ENCODE peak calls at places on chromosomes 3 and 15, in four cellular contexts. W, P, U and C are unnamed samples.

GRCh38 chr3:185422677-185423076 is 59.7 kb downstream of the MAP3K13 start:
- DNase-seq in W (no peak), U (no peak), P (no peak), C (no peak)

GRCh38 chr15:58362262-58362922 is 69.4 kb upstream of the LIPC start:
- DNase-seq in W (no peak), P (no peak), U (no peak), C (no peak)

GRCh38 chr3:104316118-104316517 is 1050.6 kb upstream of the ALCAM start:
- DNase-seq in P (no peak), W (no peak), U (no peak), C (no peak)

GRCh38 chr3:56915969-56916586 is 114.3 kb upstream of the ARHGEF3 start:
- DNase-seq in W (peak; percentile 11), U (no peak), P (peak; percentile 32), C (no peak)

GRCh38 chr3:71288269-71288930 is 295.1 kb downstream of the FOXP1 start:
- DNase-seq in P (no peak), U (peak; percentile 15), W (no peak), C (no peak)

GRCh38 chr3:153901991-153902390 is 219.2 kb upstream of the ARHGEF26 start:
- DNase-seq in U (no peak), P (no peak), W (no peak), C (no peak)

GRCh38 chr15:68783226-68784054 is 37.3 kb downstream of the ANP32A start:
- DNase-seq in U (peak; percentile 19), W (peak; percentile 57), P (no peak), C (peak; percentile 75)

GRCh38 chr3:15265655-15266509 is 59.8 kb downstream of the CAPN7 start:
- DNase-seq in P (no peak), W (no peak), U (no peak), C (no peak)

GRCh38 chr15:61173899-61174689 is 55.0 kb downstream of the RORA start:
- DNase-seq in U (no peak), W (no peak), P (no peak), C (no peak)

GRCh38 chr3:71299160-71299559 is 284.4 kb downstream of the FOXP1 start:
- DNase-seq in U (no peak), W (no peak), P (no peak), C (no peak)

GRCh38 chr15:85533949-85534543 is 153.6 kb downstream of the AKAP13 start:
- DNase-seq in U (no peak), P (no peak), W (no peak), C (no peak)

GRCh38 chr3:68239542-68239941 is 585.1 kb upstream of the SUCLG2 start:
- DNase-seq in P (no peak), W (no peak), U (no peak), C (no peak)

GRCh38 chr15:45157974-45158373 is 28.2 kb downstream of the DUOX1 start:
- DNase-seq in P (no peak), U (no peak), W (peak; percentile 34), C (no peak)

GRCh38 chr3:46405301-46406079 is 1.4 kb downstream of the CCR5AS start:
- DNase-seq in P (no peak), W (no peak), U (no peak), C (no peak)

GRCh38 chr3:48433472-48434118 is 3.7 kb upstream of the PLXNB1 start:
- DNase-seq in W (no peak), P (no peak), U (peak; percentile 79), C (no peak)

GRCh38 chr3:58237940-58238681 is 519 bp downstream of the ABHD6 start:
- DNase-seq in W (peak; percentile 56), U (peak; percentile 48), P (no peak), C (peak; percentile 46)

GRCh38 chr3:190384241-190384863 is 3.6 kb upstream of the CLDN16 start:
- DNase-seq in W (peak; percentile 1), P (peak; percentile 19), U (peak; percentile 83), C (peak; percentile 91)

GRCh38 chr3:14988988-14989394 is 41.6 kb downstream of the NR2C2 start:
- DNase-seq in U (peak; percentile 26), P (peak; percentile 87), W (peak; percentile 44), C (peak; percentile 22)

GRCh38 chr15:42141795-42142667 is 14.4 kb downstream of the PLA2G4F start:
- DNase-seq in P (no peak), W (no peak), U (no peak), C (no peak)

GRCh38 chr15:64634020-64634419 is 141.4 kb downstream of the RBPMS2 start:
- DNase-seq in W (peak; percentile 22), P (peak; percentile 96), U (peak; percentile 27), C (no peak)

GRCh38 chr3:116994473-116994872 is 284.9 kb downstream of the TUSC7 start:
- DNase-seq in U (no peak), P (no peak), W (no peak), C (no peak)

GRCh38 chr3:121660356-121661171 is at the start of gene HCLS1:
- DNase-seq in U (no peak), P (peak; percentile 83), W (peak; percentile 36), C (no peak)

GRCh38 chr15:82044373-82045178 is 1.2 kb downstream of the MEX3B start:
- DNase-seq in U (no peak), W (no peak), P (no peak), C (peak; percentile 27)

GRCh38 chr3:156332304-156332703 is 211.9 kb downstream of the KCNAB1 start:
- DNase-seq in U (no peak), P (no peak), W (no peak), C (no peak)

GRCh38 chr3:105598047-105598796 is 231.5 kb downstream of the ALCAM start:
- DNase-seq in W (no peak), P (no peak), U (no peak), C (peak; percentile 42)

GRCh38 chr3:126126292-126126691 is 42.4 kb upstream of the SLC41A3 start:
- DNase-seq in W (no peak), U (no peak), P (no peak), C (no peak)

GRCh38 chr15:94587071-94587470 is 355.7 kb downstream of the MCTP2 start:
- DNase-seq in W (no peak), P (no peak), U (no peak), C (no peak)

GRCh38 chr3:39188271-39189149 is 3.9 kb downstream of the XIRP1 start:
- DNase-seq in W (no peak), P (no peak), U (no peak), C (no peak)

GRCh38 chr3:49717539-49718418 is 1.7 kb downstream of the AMIGO3 start:
- DNase-seq in P (no peak), W (no peak), U (no peak), C (no peak)

GRCh38 chr3:46668116-46668515 is 25.4 kb downstream of the ALS2CL start:
- DNase-seq in P (no peak), W (no peak), U (no peak), C (no peak)

GRCh38 chr3:69086133-69086722 is 1.5 kb downstream of the ARL6IP5 start:
- DNase-seq in W (peak; percentile 61), P (no peak), U (peak; percentile 41), C (peak; percentile 36)

GRCh38 chr15:78175333-78175732 is 26.2 kb downstream of the IDH3A start:
- DNase-seq in U (no peak), P (no peak), W (no peak), C (no peak)

GRCh38 chr3:54781728-54782127 is 146.1 kb downstream of the LRTM1 start:
- DNase-seq in P (no peak), U (no peak), W (no peak), C (no peak)

GRCh38 chr15:25711164-25711563 is 152.0 kb downstream of the ATP10A start:
- DNase-seq in P (no peak), W (no peak), U (no peak), C (no peak)

GRCh38 chr3:194306109-194306686 is 44.9 kb downstream of the CPN2 start:
- DNase-seq in U (no peak), P (peak; percentile 61), W (peak; percentile 29), C (no peak)

GRCh38 chr3:137970914-137971831 is 38.8 kb upstream of the CLDN18 start:
- DNase-seq in W (peak; percentile 58), P (no peak), U (peak; percentile 43), C (peak; percentile 67)
- TF ChIP-seq POLR2AphosphoS2 in W (no peak), P (no peak), U (no peak), C (no peak)

DNA sequence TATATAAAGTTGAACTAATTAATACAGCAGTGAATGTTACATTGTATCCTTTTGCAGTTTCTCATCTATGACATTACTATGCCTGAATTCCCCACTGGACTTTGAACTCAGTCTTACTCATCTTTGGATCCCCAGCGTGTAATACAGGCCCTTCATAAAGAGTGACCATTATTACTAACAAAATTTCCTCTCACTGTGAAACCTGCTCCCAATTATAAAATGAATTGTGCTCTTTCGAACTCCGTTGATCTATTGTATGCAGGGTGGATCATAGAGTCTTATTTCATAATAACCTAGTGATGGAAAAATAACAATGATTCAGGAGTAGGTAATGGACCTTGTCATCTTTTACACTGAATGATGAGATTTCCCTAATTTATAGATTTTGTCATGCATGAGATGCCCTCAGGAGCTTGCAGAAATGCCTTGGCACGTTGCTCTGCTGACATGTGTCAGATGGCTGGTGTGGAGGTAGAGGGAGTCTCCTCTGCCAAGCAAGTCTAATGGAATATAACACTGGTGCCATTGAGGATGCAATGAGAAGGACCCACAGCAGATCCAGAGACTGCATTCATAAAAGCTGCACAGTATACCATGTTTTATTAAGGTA is 25.5 kb downstream of the B3GNT5 start:
- DNase-seq in U (no peak), W (no peak), P (no peak), C (peak; percentile 22)
- TF ChIP-seq POLR2AphosphoS2 in U (no peak), W (no peak), P (no peak), C (no peak)

GRCh38 chr15:70484993-70485392 is 278.4 kb downstream of the UACA start:
- DNase-seq in W (no peak), U (no peak), P (no peak), C (no peak)

GRCh38 chr15:70486012-70486411 is 277.3 kb downstream of the UACA start:
- DNase-seq in P (no peak), U (no peak), W (no peak), C (no peak)

GRCh38 chr15:70487380-70487725 is 276.0 kb downstream of the UACA start:
- DNase-seq in P (no peak), W (no peak), U (no peak), C (no peak)

GRCh38 chr15:70488002-70488605 is 275.3 kb downstream of the UACA start:
- DNase-seq in W (peak; percentile 69), U (peak; percentile 29), P (no peak), C (peak; percentile 88)

DNA sequence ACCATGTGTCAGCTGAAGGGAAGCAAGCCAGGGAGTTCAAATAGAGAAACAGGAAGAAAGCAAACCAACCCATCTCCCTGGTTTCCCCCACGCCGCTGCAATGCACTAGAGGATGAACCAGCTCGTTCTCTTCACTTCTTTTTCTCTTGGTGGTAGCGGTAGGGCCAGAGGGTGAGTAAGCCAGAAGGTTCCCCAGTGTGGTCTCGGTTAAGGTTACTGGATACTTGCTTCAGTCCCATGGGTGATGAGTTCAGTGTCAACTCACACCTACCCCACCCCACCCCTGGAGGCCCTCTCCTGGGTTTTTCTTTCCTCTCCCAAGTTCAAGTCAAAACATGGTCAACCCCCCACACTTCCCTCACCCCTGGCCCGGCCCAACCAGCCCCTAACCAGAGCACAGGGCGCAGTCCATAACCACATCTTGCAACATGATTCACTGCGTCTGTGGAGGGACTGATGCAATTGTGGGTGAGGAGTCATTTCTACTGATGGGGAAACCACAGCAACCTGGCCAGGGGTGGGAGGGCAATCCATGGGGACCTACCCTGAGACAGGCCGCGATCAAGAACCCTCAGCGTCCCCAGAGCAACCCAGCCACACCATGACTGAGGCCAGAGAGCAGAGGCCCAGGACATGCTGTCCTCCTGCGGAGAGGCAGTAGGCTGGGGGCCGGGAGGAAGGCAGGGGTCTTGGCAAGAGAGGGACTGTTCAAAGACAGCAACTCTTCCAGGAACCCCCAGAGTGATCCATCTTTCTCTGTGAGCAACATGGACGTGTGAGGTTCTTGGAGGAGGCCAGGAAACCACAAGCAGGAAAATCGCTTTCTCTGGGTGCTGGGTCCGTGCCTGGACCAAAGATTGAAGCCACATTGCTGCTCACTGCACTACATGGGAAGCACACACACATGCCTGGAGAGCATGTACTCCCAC is 276.6 kb downstream of the UACA start:
- DNase-seq in U (no peak), P (peak; percentile 91), W (no peak), C (no peak)
- TF ChIP-seq POLR2AphosphoS2 in U (no peak), P (no peak), W (no peak), C (no peak)

GRCh38 chr15:29939404-29939803 is 117.1 kb upstream of the TJP1 start:
- DNase-seq in W (no peak), U (no peak), P (no peak), C (no peak)
- TF ChIP-seq POLR2AphosphoS2 in W (no peak), U (no peak), P (no peak), C (no peak)